ENCODE peak calls at places on chromosomes 11 and 22, in four cellular contexts. J, T, D and S are unnamed samples.

GRCh38 chr11:32052218-32052617 is 38.7 kb upstream of the RCN1 start:
- DNase-seq in J (peak; percentile 56), T (peak; percentile 27), D (peak; percentile 59), S (peak; percentile 64)

GRCh38 chr22:45033136-45033535 is 23.3 kb upstream of the PHF21B start:
- DNase-seq in J (no peak), T (no peak), D (no peak), S (no peak)

GRCh38 chr11:3803726-3804510 is 4.4 kb upstream of the PGAP2 start:
- DNase-seq in J (peak; percentile 62), T (no peak), D (no peak), S (no peak)

GRCh38 chr22:37630839-37631435 is 8.5 kb upstream of the SH3BP1 start:
- DNase-seq in J (no peak), T (no peak), D (no peak), S (no peak)

GRCh38 chr11:31233425-31233824 is 136.1 kb downstream of the DCDC1 start:
- DNase-seq in J (no peak), T (no peak), D (no peak), S (peak; percentile 20)

GRCh38 chr22:45636668-45637067 is 35.0 kb upstream of the ATXN10 start:
- DNase-seq in J (no peak), T (no peak), D (no peak), S (no peak)

GRCh38 chr11:4154503-4154902 is 59.9 kb downstream of the RRM1 start:
- DNase-seq in J (no peak), T (no peak), D (no peak), S (no peak)

GRCh38 chr11:35398881-35399280 is 20.5 kb downstream of the SLC1A2 start:
- DNase-seq in J (peak; percentile 63), T (no peak), D (no peak), S (no peak)

GRCh38 chr11:134592391-134592990 is 180.4 kb upstream of the B3GAT1 start:
- DNase-seq in J (no peak), T (no peak), D (no peak), S (peak; percentile 55)

GRCh38 chr11:77182542-77183420 is 54.7 kb downstream of the MYO7A start:
- DNase-seq in J (no peak), T (no peak), D (no peak), S (no peak)

GRCh38 chr11:126146454-126147192 is 64.8 kb downstream of the RPUSD4 start:
- DNase-seq in J (no peak), T (no peak), D (no peak), S (no peak)

GRCh38 chr22:37381489-37381888 is 45.8 kb downstream of the ELFN2 start:
- DNase-seq in J (no peak), T (no peak), D (no peak), S (no peak)

GRCh38 chr11:45409587-45409986 is 123.4 kb upstream of the SYT13 start:
- DNase-seq in J (no peak), T (no peak), D (no peak), S (no peak)

GRCh38 chr11:27721505-27722116 is 21.4 kb upstream of the BDNF start:
- DNase-seq in J (no peak), T (no peak), D (no peak), S (no peak)
- H3K4me3 ChIP-seq in J (peak overlapping the region; percentile 74), T (no peak overlapping the region), D (no peak overlapping the region), S (no peak overlapping the region)

DNA sequence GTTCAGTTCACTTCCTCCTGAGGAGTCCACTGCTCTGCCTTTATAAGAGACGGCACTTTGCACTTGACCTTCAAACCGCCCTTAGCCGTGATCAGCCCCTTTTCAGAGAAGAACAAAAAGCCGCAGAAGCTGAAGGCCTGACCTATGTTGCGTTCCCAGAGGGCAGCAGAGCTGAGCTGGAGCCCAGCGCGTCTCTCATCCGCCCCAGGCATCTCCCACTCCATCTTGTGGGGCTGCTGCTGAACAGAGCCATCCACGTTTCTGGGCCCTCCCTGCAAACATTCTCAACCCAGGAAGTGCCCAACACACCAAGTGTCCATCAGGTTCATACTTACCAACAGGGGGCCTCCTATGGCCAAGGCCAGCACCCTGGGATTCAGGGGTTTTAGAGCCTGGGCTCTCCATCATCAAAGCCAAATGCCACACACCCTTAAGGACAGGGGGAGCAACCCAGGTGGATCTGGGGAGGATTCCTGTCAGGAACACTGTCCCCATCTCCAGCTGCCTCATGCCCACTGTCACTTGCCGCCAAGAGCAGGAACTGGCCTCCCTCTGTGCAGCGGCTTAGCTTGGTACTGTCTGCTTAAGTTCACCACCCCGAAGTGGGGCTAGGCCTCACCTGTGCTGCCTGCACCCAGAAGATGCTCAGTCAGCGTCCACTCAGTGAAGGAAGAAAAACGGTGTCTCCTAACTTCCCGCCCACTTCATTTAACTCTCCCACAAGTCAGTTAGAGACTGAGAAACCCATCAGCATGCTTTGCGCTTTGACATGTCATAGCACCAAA is 16.0 kb upstream of the EFCAB6 start:
- DNase-seq in J (no peak), T (no peak), D (no peak), S (no peak)
- TF ChIP-seq CTCF in J (no peak), T (no peak), D (no peak), S (no peak)

GRCh38 chr22:41920271-41920976 is 5.5 kb upstream of the SHISA8 start:
- DNase-seq in J (no peak), T (no peak), D (no peak), S (peak; percentile 84)
- H3K4me3 ChIP-seq in J (no peak overlapping the region), T (peak overlapping the region; percentile 61), D (no peak overlapping the region), S (peak overlapping the region; percentile 47)

DNA sequence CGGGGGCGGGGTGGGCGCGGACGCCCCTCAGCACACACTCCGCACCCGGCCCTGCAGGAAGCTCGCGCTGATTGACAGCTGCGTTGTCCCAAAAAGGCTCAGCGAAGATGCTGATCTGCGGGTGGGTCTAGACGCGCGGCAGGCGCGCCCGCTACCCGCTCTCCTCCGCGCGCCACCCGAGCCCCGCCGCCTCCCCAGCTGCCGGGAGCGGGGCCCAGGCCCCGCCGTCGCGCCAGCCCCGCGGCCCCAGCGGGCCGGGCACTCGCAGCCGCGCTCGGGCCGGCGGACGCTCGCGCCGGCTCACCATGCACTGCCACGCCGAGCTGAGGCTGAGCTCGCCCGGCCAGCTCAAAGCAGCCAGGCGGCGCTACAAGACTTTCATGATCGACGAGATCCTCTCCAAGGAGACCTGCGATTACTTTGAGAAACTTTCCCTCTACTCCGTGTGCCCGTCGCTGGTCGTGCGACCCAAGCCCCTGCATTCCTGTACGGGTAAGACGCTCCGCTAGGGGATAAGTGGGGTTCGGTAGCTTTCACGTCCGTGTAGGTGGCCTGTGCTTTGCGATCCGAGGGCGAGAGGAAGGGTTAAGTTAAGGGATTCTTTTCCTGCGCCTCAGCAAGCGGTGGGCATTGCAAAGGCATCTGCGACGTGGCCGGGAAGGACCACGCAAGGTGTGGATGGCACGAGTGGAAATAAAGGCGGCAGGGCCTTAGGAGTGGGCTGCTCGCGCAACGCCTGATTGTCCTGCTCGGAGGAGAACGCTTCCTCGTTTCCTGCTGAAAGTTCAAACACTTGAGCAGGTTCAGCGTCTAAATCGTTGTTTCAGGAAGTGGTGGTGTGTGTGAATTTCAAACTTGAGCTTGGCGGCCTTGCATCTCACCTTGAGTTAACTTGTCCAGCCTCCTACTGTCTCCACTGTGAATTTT is at the start of gene BARX2:
- DNase-seq in J (peak; percentile 40), T (no peak), D (no peak), S (no peak)
- TF ChIP-seq CTCF in J (peak; percentile 38), T (peak; percentile 38), D (no peak), S (no peak)

GRCh38 chr11:71144736-71145135 is 107.6 kb downstream of the SHANK2 start:
- DNase-seq in J (no peak), T (no peak), D (no peak), S (no peak)

GRCh38 chr11:71146846-71147245 is 105.5 kb downstream of the SHANK2 start:
- DNase-seq in J (no peak), T (no peak), D (no peak), S (no peak)

GRCh38 chr11:71145988-71146824 is 106.2 kb downstream of the SHANK2 start:
- DNase-seq in J (no peak), T (no peak), D (no peak), S (no peak)

GRCh38 chr11:71145368-71145767 is 107.0 kb downstream of the SHANK2 start:
- DNase-seq in J (no peak), T (no peak), D (no peak), S (no peak)

DNA sequence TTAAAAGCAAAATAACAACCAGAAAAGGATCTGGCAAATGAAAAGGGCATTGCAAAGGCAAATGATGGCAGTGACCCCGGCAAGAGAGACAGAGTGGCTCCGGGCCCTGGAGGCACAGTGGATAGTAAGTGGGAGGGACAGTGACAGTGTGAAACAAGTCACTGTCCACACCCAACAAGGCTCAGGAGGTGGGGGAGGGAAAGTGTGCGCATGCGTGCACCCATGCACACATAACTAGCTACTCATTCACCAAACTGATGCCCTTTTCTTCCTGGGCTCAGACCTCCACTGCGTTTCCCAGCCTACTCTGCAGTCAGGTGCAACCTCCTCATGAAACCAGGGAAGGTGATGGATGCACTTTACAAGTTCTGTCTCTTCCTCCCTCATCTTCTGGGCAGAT is 108.4 kb downstream of the SHANK2 start:
- DNase-seq in J (no peak), T (no peak), D (no peak), S (no peak)
- H3K4me3 ChIP-seq in J (no peak overlapping the region), T (no peak overlapping the region), D (no peak overlapping the region), S (no peak overlapping the region)

DNA sequence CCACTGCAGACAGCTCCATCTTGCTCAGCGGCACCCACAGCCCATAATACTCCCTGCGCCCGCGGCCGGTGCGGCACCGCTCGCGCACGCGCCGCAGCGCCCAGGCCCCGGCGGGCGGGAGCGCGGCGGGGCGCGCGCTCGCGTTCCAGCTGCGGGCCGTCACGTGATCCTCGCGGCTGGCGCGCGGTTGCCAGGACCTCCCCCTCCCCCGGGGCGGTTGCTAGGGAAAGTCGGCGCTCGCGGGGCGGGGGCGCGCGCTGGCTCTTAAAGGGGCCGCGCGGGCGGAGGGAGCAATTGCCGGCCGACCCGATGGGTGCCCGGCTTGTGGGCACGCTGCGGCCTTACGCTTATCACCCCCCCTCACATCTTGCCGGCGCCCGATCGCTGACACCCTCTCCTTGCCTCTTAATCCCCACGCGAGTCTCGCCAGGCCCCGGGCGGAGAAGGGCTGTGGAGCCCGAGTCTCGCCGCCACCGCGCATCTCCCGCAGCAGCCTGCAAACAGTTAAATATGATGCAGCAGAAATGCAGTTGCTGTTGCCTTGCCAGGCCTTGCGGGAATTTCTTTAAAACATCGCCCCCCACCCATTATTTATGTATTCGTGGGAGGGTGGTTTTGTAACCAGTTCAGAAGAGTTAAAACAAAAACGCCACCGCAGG is at the start of gene CBX6:
- DNase-seq in J (peak; percentile 91), T (peak; percentile 98), D (peak; percentile 97), S (peak; percentile 97)
- TF ChIP-seq CTCF in J (no peak), T (no peak), D (no peak), S (no peak)

GRCh38 chr11:119416606-119417580 is 6.1 kb downstream of the THY1 start:
- DNase-seq in J (peak; percentile 85), T (no peak), D (no peak), S (no peak)
- H3K4me3 ChIP-seq in J (peak overlapping the region; percentile 30), T (no peak overlapping the region), D (no peak overlapping the region), S (no peak overlapping the region)

DNA sequence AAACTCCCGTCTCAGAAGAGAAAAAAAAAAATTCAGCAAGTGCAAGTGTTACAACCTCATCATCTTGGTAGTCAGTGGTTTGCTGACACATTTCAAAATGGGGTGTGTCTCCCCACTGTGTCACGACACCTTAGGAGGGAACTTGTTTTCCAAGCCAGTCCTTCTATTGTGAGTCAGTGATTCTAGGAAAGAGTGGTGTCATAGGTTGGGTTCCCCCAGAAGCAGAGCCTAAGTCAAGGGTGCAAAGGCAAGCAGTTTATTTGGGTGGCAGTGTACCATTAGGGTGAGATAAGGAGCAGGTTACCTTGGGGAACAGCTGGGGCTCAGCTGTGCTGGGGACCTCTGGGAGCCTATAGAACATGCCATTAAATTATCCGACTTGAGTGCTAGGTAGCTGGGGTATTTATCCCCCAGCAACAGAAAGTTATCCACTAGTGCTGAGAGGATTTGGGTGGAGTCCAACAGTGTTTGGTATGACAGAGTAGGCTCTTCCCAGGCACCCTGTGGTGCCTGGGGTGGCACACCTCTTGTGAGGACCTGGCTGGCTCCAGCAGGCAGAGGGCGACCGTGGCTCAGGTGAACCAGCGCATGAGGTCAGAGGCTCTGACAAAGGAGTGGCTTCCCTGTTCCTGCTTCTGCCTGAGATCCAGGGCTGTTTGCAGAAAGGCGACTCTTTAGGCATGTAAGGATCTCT is 41.7 kb downstream of the KIAA1671 start:
- DNase-seq in J (peak; percentile 46), T (no peak), D (no peak), S (no peak)
- TF ChIP-seq CTCF in J (no peak), T (no peak), D (no peak), S (no peak)